ENCODE peak calls at places on chromosomes 7 and 10, in five cellular contexts. One of them, this sample, is unnamed.

GRCh38 chr10:102422586-102423129 is 2.0 kb downstream of the FBXL15 start:
- DNase-seq in anterior cingulate cortex: peak; percentile 57
- DNase-seq in fibroblast of lung: peak; percentile 71
- DNase-seq in type B pancreatic cell: peak; percentile 78
- DNase-seq in left ventricle myocardium superior: peak; percentile 88
- DNase-seq in this sample: peak; percentile 81

GRCh38 chr10:97763411-97763810 is 8.4 kb downstream of the SFRP5 start:
- DNase-seq in type B pancreatic cell: no peak
- DNase-seq in left ventricle myocardium superior: no peak
- DNase-seq in fibroblast of lung: no peak
- DNase-seq in anterior cingulate cortex: no peak
- DNase-seq in this sample: no peak

GRCh38 chr10:42896735-42897134 is 114.1 kb downstream of the BMS1 start:
- DNase-seq in fibroblast of lung: no peak
- DNase-seq in anterior cingulate cortex: no peak
- DNase-seq in left ventricle myocardium superior: no peak
- DNase-seq in type B pancreatic cell: no peak
- DNase-seq in this sample: no peak

GRCh38 chr7:105213619-105214018 is 175.1 kb downstream of the SRPK2 start:
- DNase-seq in type B pancreatic cell: no peak
- DNase-seq in anterior cingulate cortex: no peak
- DNase-seq in left ventricle myocardium superior: no peak
- DNase-seq in fibroblast of lung: no peak
- DNase-seq in this sample: no peak

GRCh38 chr7:43552122-43552521 is 30.8 kb upstream of the STK17A start:
- DNase-seq in type B pancreatic cell: no peak
- DNase-seq in left ventricle myocardium superior: no peak
- DNase-seq in anterior cingulate cortex: no peak
- DNase-seq in fibroblast of lung: no peak
- DNase-seq in this sample: no peak

GRCh38 chr7:127895360-127895759 is 135.9 kb downstream of the LRRC4 start:
- DNase-seq in anterior cingulate cortex: no peak
- DNase-seq in left ventricle myocardium superior: no peak
- DNase-seq in type B pancreatic cell: no peak
- DNase-seq in fibroblast of lung: no peak
- DNase-seq in this sample: no peak

GRCh38 chr7:136741941-136742340 is 126.5 kb upstream of the CHRM2 start:
- DNase-seq in fibroblast of lung: no peak
- DNase-seq in left ventricle myocardium superior: no peak
- DNase-seq in type B pancreatic cell: no peak
- DNase-seq in anterior cingulate cortex: no peak
- DNase-seq in this sample: peak; percentile 44

GRCh38 chr7:74217455-74218342 is 7.9 kb downstream of the LAT2 start:
- DNase-seq in anterior cingulate cortex: no peak
- DNase-seq in type B pancreatic cell: no peak
- DNase-seq in left ventricle myocardium superior: peak; percentile 29
- DNase-seq in fibroblast of lung: no peak
- DNase-seq in this sample: no peak

GRCh38 chr7:37311282-37311868 is 137.3 kb downstream of the ELMO1 start:
- DNase-seq in anterior cingulate cortex: no peak
- DNase-seq in left ventricle myocardium superior: peak; percentile 35
- DNase-seq in fibroblast of lung: peak; percentile 61
- DNase-seq in type B pancreatic cell: no peak
- DNase-seq in this sample: no peak

GRCh38 chr7:105674200-105675030 is 93.1 kb upstream of the EFCAB10 start:
- DNase-seq in fibroblast of lung: no peak
- DNase-seq in type B pancreatic cell: no peak
- DNase-seq in anterior cingulate cortex: no peak
- DNase-seq in left ventricle myocardium superior: no peak
- DNase-seq in this sample: no peak

GRCh38 chr10:121088524-121088923 is 237.4 kb downstream of the WDR11 start:
- DNase-seq in fibroblast of lung: no peak
- DNase-seq in left ventricle myocardium superior: no peak
- DNase-seq in anterior cingulate cortex: no peak
- DNase-seq in type B pancreatic cell: no peak
- DNase-seq in this sample: no peak

GRCh38 chr10:125343118-125343752 is 182.9 kb upstream of the CTBP2 start:
- DNase-seq in left ventricle myocardium superior: no peak
- DNase-seq in anterior cingulate cortex: no peak
- DNase-seq in fibroblast of lung: peak; percentile 38
- DNase-seq in type B pancreatic cell: no peak
- DNase-seq in this sample: no peak

GRCh38 chr7:84876036-84876821 is 310.6 kb downstream of the SEMA3D start:
- DNase-seq in anterior cingulate cortex: no peak
- DNase-seq in fibroblast of lung: no peak
- DNase-seq in left ventricle myocardium superior: no peak
- DNase-seq in type B pancreatic cell: no peak
- DNase-seq in this sample: no peak

GRCh38 chr10:110863361-110863760 is 8.4 kb upstream of the PDCD4 start:
- DNase-seq in anterior cingulate cortex: no peak
- DNase-seq in type B pancreatic cell: no peak
- DNase-seq in left ventricle myocardium superior: no peak
- DNase-seq in fibroblast of lung: no peak
- DNase-seq in this sample: no peak

GRCh38 chr10:51961401-51961800 is 262.0 kb upstream of the CSTF2T start:
- DNase-seq in left ventricle myocardium superior: no peak
- DNase-seq in anterior cingulate cortex: no peak
- DNase-seq in fibroblast of lung: no peak
- DNase-seq in type B pancreatic cell: no peak
- DNase-seq in this sample: no peak

GRCh38 chr10:127982601-127983000 is 75.7 kb downstream of the PTPRE start:
- DNase-seq in type B pancreatic cell: no peak
- DNase-seq in anterior cingulate cortex: no peak
- DNase-seq in fibroblast of lung: no peak
- DNase-seq in left ventricle myocardium superior: no peak
- DNase-seq in this sample: no peak

This sample was measured in breast epithelium.